ENCODE peak calls at places on chromosomes 16 and 17, in ten cellular contexts. U, H, V, C, O, N, X, S, P and I are unnamed samples.

GRCh38 chr16:73504591-73504990 is 456.7 kb upstream of the ZFHX3 start:
- DNase-seq in X (no peak), N (no peak), P (no peak), O (no peak), H (no peak), U (no peak), S (no peak), V (no peak), C (no peak), I (no peak)

GRCh38 chr17:28946239-28946638 is 5.1 kb downstream of the PHF12 start:
- DNase-seq in H (no peak), X (no peak), C (no peak), V (no peak), P (no peak), U (no peak), N (no peak), S (peak), O (peak), I (no peak)

GRCh38 chr17:36602030-36602737 is 801 bp downstream of the MRM1 start:
- DNase-seq in V (no peak), O (no peak), N (no peak), C (no peak), H (peak), X (no peak), P (peak), U (no peak), S (no peak), I (no peak)

GRCh38 chr16:69199382-69199781 is 12.4 kb downstream of the SNTB2 start:
- DNase-seq in P (no peak), S (peak), O (peak), X (no peak), N (no peak), U (no peak), C (no peak), H (no peak), V (no peak), I (no peak)

GRCh38 chr17:58083491-58084316 is 485 bp downstream of the DYNLL2 start:
- DNase-seq in N (peak), U (peak), V (no peak), O (peak), P (peak), C (peak), S (peak), X (no peak), H (peak), I (peak)

GRCh38 chr17:81961087-81961514 is at the start of gene NOTUM:
- DNase-seq in P (peak), C (no peak), X (no peak), U (no peak), O (no peak), H (peak), V (peak), N (no peak), S (peak), I (no peak)

GRCh38 chr17:72134560-72135399 is 14.0 kb downstream of the SOX9 start:
- DNase-seq in H (no peak), U (no peak), S (peak), X (no peak), O (no peak), N (no peak), C (no peak), P (no peak), V (no peak), I (no peak)

GRCh38 chr17:27355419-27355818 is 61.5 kb downstream of the WSB1 start:
- DNase-seq in U (no peak), V (no peak), N (no peak), O (no peak), X (no peak), H (no peak), S (no peak), P (no peak), C (no peak), I (no peak)

GRCh38 chr16:56493131-56493530 is 26.7 kb downstream of the BBS2 start:
- DNase-seq in O (no peak), C (no peak), U (no peak), V (no peak), H (no peak), X (no peak), P (no peak), S (no peak), N (no peak), I (no peak)

GRCh38 chr17:28193241-28193640 is 125.8 kb upstream of the TMEM97 start:
- DNase-seq in C (no peak), S (no peak), U (no peak), O (no peak), H (no peak), X (no peak), N (no peak), V (no peak), P (no peak), I (peak)

GRCh38 chr16:79401157-79401556 is 199.4 kb downstream of the MAF start:
- DNase-seq in V (no peak), C (no peak), P (no peak), N (no peak), S (no peak), X (no peak), U (no peak), O (no peak), H (no peak), I (no peak)

GRCh38 chr16:3977376-3977775 is 96.9 kb upstream of the CREBBP start:
- DNase-seq in S (no peak), P (no peak), V (no peak), C (no peak), N (no peak), X (no peak), U (no peak), O (no peak), H (no peak), I (no peak)

GRCh38 chr16:749010-749409 is 8.2 kb upstream of the CIAO3 start:
- DNase-seq in C (no peak), H (no peak), V (no peak), N (no peak), O (peak), X (peak), U (no peak), P (no peak), S (peak), I (no peak)

GRCh38 chr16:87333581-87334331 is 16.6 kb upstream of the C16orf95 start:
- DNase-seq in C (no peak), U (no peak), X (no peak), V (no peak), H (no peak), O (no peak), N (no peak), P (no peak), S (no peak), I (no peak)

GRCh38 chr17:43759836-43760235 is 1.2 kb upstream of the SOST start:
- DNase-seq in X (no peak), V (no peak), U (no peak), N (no peak), O (no peak), S (no peak), C (no peak), H (no peak), P (no peak), I (no peak)

GRCh38 chr17:75688209-75688771 is 21.2 kb downstream of the SAP30BP start:
- DNase-seq in O (no peak), X (no peak), P (no peak), V (no peak), H (no peak), U (no peak), C (no peak), S (peak), N (no peak), I (no peak)

GRCh38 chr16:89319883-89320716 is 102.6 kb downstream of the ZNF778 start:
- DNase-seq in S (peak), P (peak), O (peak), N (no peak), H (no peak), U (no peak), X (no peak), V (no peak), C (peak), I (no peak)

GRCh38 chr16:27767081-27767480 is 217.1 kb downstream of the KATNIP start:
- DNase-seq in P (no peak), S (no peak), C (no peak), N (no peak), X (no peak), V (no peak), U (no peak), H (no peak), O (no peak), I (no peak)

GRCh38 chr16:74568961-74569631 is 37.8 kb downstream of the GLG1 start:
- DNase-seq in H (no peak), N (no peak), P (no peak), U (no peak), S (no peak), O (peak), X (no peak), C (no peak), V (no peak), I (no peak)

GRCh38 chr17:1620486-1620885 is 8.1 kb downstream of the SLC43A2 start:
- DNase-seq in H (no peak), U (no peak), S (no peak), C (no peak), N (no peak), V (no peak), P (no peak), X (no peak), O (no peak), I (no peak)

GRCh38 chr17:50479522-50480141 is 972 bp downstream of the RSAD1 start:
- DNase-seq in S (peak), C (peak), N (peak), O (peak), V (peak), X (peak), H (peak), P (peak), U (peak), I (no peak)

GRCh38 chr16:12434567-12434966 is 369.1 kb downstream of the CPPED1 start:
- DNase-seq in O (no peak), C (no peak), U (no peak), V (no peak), S (no peak), H (no peak), N (no peak), P (no peak), X (no peak), I (no peak)

GRCh38 chr17:74941128-74941725 is 5.5 kb downstream of the OTOP3 start:
- DNase-seq in S (no peak), P (no peak), V (no peak), H (no peak), N (no peak), X (no peak), U (no peak), O (no peak), C (no peak), I (no peak)

GRCh38 chr17:29136998-29137730 is 43.0 kb downstream of the MYO18A start:
- DNase-seq in O (no peak), U (no peak), V (no peak), C (no peak), P (peak), S (no peak), X (no peak), H (no peak), N (no peak), I (no peak)

GRCh38 chr17:19770985-19771710 is 23.1 kb upstream of the ALDH3A1 start:
- DNase-seq in O (no peak), C (no peak), N (no peak), V (no peak), S (no peak), P (no peak), H (no peak), X (no peak), U (no peak), I (no peak)